ENCODE peak calls at places on chromosome 20, in ten cellular contexts. D is foreskin fibroblast, Z is cardiac muscle cell, X is K562, P is AG10803, R is brain microvascular endothelial cell, W is IMR-90, M is NCI-H1694 treated with DMSO at 0.1 percent for 48 hours, J is lung microvascular endothelial cell, O is lower leg skin. T is an unnamed sample.

GRCh38 chr20:44247131-44247571 is at the start of gene GDAP1L1:
- DNase-seq in Z (no peak), D (no peak), O (no peak), P (no peak), X (no peak), R (no peak), J (no peak), M (peak), W (no peak), T (no peak)

GRCh38 chr20:50438986-50439407 is 71.2 kb upstream of the PTPN1 start:
- DNase-seq in R (peak), P (peak), X (peak), J (no peak), M (no peak), Z (no peak), D (peak), W (peak), O (no peak), T (peak)

GRCh38 chr20:24724982-24725533 is 224.0 kb upstream of the CST7 start:
- DNase-seq in J (no peak), X (no peak), R (no peak), O (no peak), M (no peak), W (no peak), D (no peak), Z (no peak), P (no peak), T (no peak)

GRCh38 chr20:54144847-54145246 is 28.9 kb downstream of the CYP24A1 start:
- DNase-seq in M (no peak), W (no peak), D (no peak), R (no peak), Z (no peak), O (no peak), P (no peak), X (no peak), J (no peak), T (no peak)

GRCh38 chr20:17794400-17794799 is 94.6 kb downstream of the BANF2 start:
- DNase-seq in D (no peak), R (no peak), J (peak), M (no peak), X (no peak), W (no peak), O (no peak), Z (no peak), P (no peak), T (no peak)

GRCh38 chr20:46954490-46955038 is 59.9 kb downstream of the EYA2 start:
- DNase-seq in X (no peak), J (no peak), R (peak), W (peak), M (no peak), O (no peak), Z (peak), P (peak), D (peak), T (no peak)

GRCh38 chr20:1062334-1063015 is 55.9 kb upstream of the PSMF1 start:
- DNase-seq in O (no peak), M (no peak), J (no peak), Z (no peak), R (no peak), W (no peak), P (no peak), D (no peak), X (no peak), T (no peak)

GRCh38 chr20:58149412-58150091 is 78.9 kb downstream of the ANKRD60 start:
- DNase-seq in W (no peak), Z (no peak), P (no peak), R (no peak), J (no peak), X (no peak), D (peak), M (no peak), O (no peak), T (no peak)

GRCh38 chr20:2358006-2358405 is 22.7 kb upstream of the TGM6 start:
- DNase-seq in X (no peak), R (no peak), M (no peak), O (no peak), P (no peak), D (no peak), Z (no peak), J (no peak), W (no peak), T (no peak)

GRCh38 chr20:43565758-43566104 is 6.9 kb downstream of the SGK2 start:
- DNase-seq in X (no peak), D (no peak), O (no peak), W (no peak), P (no peak), M (no peak), R (no peak), Z (no peak), J (no peak), T (no peak)

GRCh38 chr20:64219202-64219601 is 36.3 kb upstream of the PCMTD2 start:
- DNase-seq in W (no peak), D (no peak), X (no peak), P (peak), Z (no peak), M (no peak), R (no peak), O (no peak), J (no peak), T (no peak)

GRCh38 chr20:54822407-54822806 is 347.0 kb downstream of the DOK5 start:
- DNase-seq in M (no peak), P (no peak), D (no peak), W (no peak), O (no peak), Z (no peak), J (no peak), R (no peak), X (no peak), T (no peak)

GRCh38 chr20:19026901-19027644 is 185.4 kb upstream of the SLC24A3 start:
- DNase-seq in X (no peak), J (no peak), Z (no peak), R (no peak), D (no peak), M (no peak), O (peak), P (no peak), W (no peak), T (no peak)

GRCh38 chr20:43994486-43995100 is 79.9 kb downstream of the TOX2 start:
- DNase-seq in P (peak), M (no peak), O (peak), W (peak), J (no peak), Z (peak), D (peak), R (peak), X (no peak), T (no peak)

GRCh38 chr20:18790787-18791186 is 22.8 kb upstream of the SCP2D1 start:
- DNase-seq in Z (no peak), P (no peak), W (no peak), M (no peak), R (no peak), O (no peak), D (no peak), X (no peak), J (no peak), T (no peak)

GRCh38 chr20:2874456-2874855 is 1.2 kb downstream of the PTPRA start:
- DNase-seq in D (no peak), P (no peak), W (peak), X (peak), Z (peak), M (no peak), R (no peak), J (no peak), O (no peak), T (peak)

T was measured in stimulated activated naive CD8-positive, alpha-beta T cell treated with anti-CD3 and anti-CD28 coated beads, Interleukin-15, Interleukin-2, amounts not matched to agents 100 U/mL and 50 U/mL, for 24 hours.